ENCODE peak calls at places on chromosomes 3 and 15, in five cellular contexts. S, J, O, W and Z are unnamed samples.

GRCh38 chr15:33084661-33085060 is 109.9 kb downstream of the FMN1 start:
- DNase-seq in J (no peak), W (no peak), S (no peak), O (no peak), Z (no peak)

GRCh38 chr3:96657710-96658109 is 156.7 kb upstream of the EPHA6 start:
- DNase-seq in W (no peak), J (no peak), S (no peak), O (no peak), Z (no peak)

GRCh38 chr15:50210462-50211264 is 28.7 kb downstream of the SLC27A2 start:
- DNase-seq in J (no peak), S (peak), O (no peak), W (no peak), Z (no peak)

GRCh38 chr3:134753999-134754742 is 40.9 kb upstream of the EPHB1 start:
- DNase-seq in W (no peak), J (no peak), O (no peak), S (no peak), Z (no peak)

GRCh38 chr3:16439163-16439847 is 74.2 kb downstream of the RFTN1 start:
- DNase-seq in J (no peak), S (no peak), W (no peak), O (no peak), Z (no peak)

GRCh38 chr15:97168704-97169475 is 791.6 kb upstream of the ARRDC4 start:
- DNase-seq in W (no peak), O (no peak), J (no peak), S (no peak), Z (no peak)

GRCh38 chr3:32249184-32249782 is 10.8 kb downstream of the CMTM8 start:
- DNase-seq in W (no peak), O (no peak), J (no peak), S (peak), Z (peak)

GRCh38 chr3:123481722-123482457 is 33.0 kb upstream of the ADCY5 start:
- DNase-seq in O (no peak), S (peak), W (no peak), J (no peak), Z (no peak)

GRCh38 chr3:57393957-57394356 is 101.5 kb upstream of the ASB14 start:
- DNase-seq in W (no peak), S (no peak), J (no peak), O (no peak), Z (no peak)

GRCh38 chr3:71956716-71957115 is 171.8 kb upstream of the PROK2 start:
- DNase-seq in J (no peak), W (no peak), O (no peak), S (no peak), Z (no peak)

GRCh38 chr3:53749428-53749827 is 96.8 kb downstream of the CHDH start:
- DNase-seq in O (no peak), J (no peak), S (no peak), W (no peak), Z (no peak)

GRCh38 chr3:32725721-32726120 is 40.7 kb downstream of the CNOT10 start:
- DNase-seq in S (peak), W (no peak), J (no peak), O (no peak), Z (no peak)

GRCh38 chr3:46552538-46552937 is 13.6 kb downstream of the LRRC2 start:
- DNase-seq in J (no peak), O (no peak), S (no peak), W (no peak), Z (no peak)

GRCh38 chr3:46546896-46547440 is 19.1 kb downstream of the LRRC2 start:
- DNase-seq in S (no peak), J (no peak), W (no peak), O (no peak), Z (no peak)

GRCh38 chr3:46549989-46550388 is 16.1 kb downstream of the LRRC2 start:
- DNase-seq in S (no peak), W (no peak), J (no peak), O (no peak), Z (no peak)

GRCh38 chr3:46551615-46552014 is 14.5 kb downstream of the LRRC2 start:
- DNase-seq in O (no peak), J (no peak), W (no peak), S (no peak), Z (no peak)

DNA sequence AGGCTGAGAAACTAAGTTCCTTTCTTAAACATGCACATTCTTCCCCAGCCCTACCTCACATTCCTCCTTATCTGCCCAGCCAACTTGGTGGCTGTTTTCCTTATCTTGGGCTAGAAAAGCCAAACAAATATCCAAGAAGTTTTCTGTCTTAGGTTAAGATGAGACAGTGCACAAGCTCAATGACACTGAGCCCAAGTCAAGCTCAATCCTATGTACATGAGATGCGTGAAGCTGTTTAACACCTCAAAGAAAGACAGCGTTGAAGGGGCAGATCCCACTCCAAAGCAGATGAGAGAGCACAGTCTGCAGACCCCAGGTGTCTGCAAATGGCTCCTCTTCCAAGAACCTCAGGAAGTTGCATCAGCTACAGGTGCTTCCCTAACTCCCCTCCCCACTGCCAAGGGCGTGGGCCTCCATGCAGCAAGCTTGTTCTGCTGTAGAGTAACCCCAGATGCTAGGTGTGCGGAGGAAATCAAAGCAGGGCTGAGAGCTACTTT is 16.6 kb downstream of the LRRC2 start:
- DNase-seq in W (no peak), S (no peak), J (no peak), O (no peak), Z (no peak)
- H3K4me3 ChIP-seq in W (no peak), S (no peak), J (no peak), O (no peak), Z (no peak)

DNA sequence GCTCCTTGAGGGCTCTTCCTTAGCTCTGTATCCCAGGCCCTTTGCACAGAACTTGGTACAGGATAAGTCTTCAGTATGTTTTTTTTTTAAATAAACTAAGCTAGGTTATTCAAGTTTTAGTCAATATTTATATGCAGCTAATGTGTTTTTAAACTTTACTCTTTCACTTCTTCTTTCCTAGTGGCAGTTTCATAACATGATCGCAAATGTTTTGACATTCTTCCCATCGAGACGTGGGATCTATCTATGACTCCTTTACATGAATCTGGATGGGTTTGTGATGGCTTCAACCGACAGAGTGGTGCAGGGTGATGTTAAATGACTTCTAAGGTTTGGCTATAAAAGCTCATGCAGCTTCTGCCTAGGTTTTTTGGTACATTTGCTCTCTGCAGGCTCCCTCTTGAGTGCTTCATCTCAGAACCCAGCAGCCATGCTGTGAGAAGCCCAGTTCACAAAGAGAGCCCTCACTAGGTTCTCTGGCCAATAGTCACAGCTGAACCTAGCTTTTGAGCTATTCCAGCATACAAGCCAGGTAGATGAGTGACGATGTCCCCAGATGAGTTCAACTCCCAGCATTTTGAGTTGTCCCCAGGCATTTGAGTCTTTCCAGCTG is 13.5 kb upstream of the MECOM start:
- DNase-seq in J (no peak), O (no peak), W (no peak), S (no peak), Z (no peak)
- H3K4me3 ChIP-seq in J (no peak), O (no peak), W (no peak), S (no peak), Z (no peak)

GRCh38 chr15:80403712-80404056 is 498 bp upstream of the ARNT2 start:
- DNase-seq in S (no peak), J (no peak), W (peak), O (peak), Z (no peak)

GRCh38 chr15:80405554-80405850 is 1.3 kb downstream of the ARNT2 start:
- DNase-seq in S (no peak), W (no peak), J (no peak), O (no peak), Z (no peak)

GRCh38 chr15:80405970-80406369 is 1.8 kb downstream of the ARNT2 start:
- DNase-seq in J (no peak), O (no peak), W (no peak), S (no peak), Z (no peak)

GRCh38 chr15:80404719-80405553 is 754 bp downstream of the ARNT2 start:
- DNase-seq in S (no peak), J (no peak), W (peak), O (peak), Z (no peak)

GRCh38 chr15:80404057-80404718 is at the start of gene ARNT2:
- DNase-seq in O (peak), W (peak), S (no peak), J (no peak), Z (no peak)
- H3K4me3 ChIP-seq in O (peak), W (peak), S (peak), J (no peak), Z (no peak)

GRCh38 chr3:50675179-50676030 is 678 bp downstream of the DOCK3 start:
- DNase-seq in J (peak), S (no peak), O (no peak), W (peak), Z (no peak)
- H3K4me3 ChIP-seq in J (no peak), S (peak), O (peak), W (no peak), Z (no peak)

GRCh38 chr3:49019941-49020334 is 1.6 kb upstream of the DALRD3 start:
- DNase-seq in S (no peak), O (no peak), J (no peak), W (no peak), Z (no peak)
- H3K4me3 ChIP-seq in S (peak), O (peak), J (peak), W (peak), Z (peak)